ENCODE peak calls at places on chromosomes 16 and 17, in four cellular contexts. One of them, this sample, is unnamed.

GRCh38 chr16:19168173-19169080 is at the start of gene SYT17:
- DNase-seq in NCI-H1092: peak
- DNase-seq in NCI-H345: peak
- DNase-seq in activated CD4-positive, alpha-beta T cell treated with anti-CD3 and anti-CD28 coated beads, Interleukin-2, amount 50 U/mL, for 4 hours: no peak
- DNase-seq in this sample: peak

GRCh38 chr17:40490289-40490853 is 11.1 kb downstream of the TNS4 start:
- DNase-seq in NCI-H1092: no peak
- DNase-seq in NCI-H345: peak
- DNase-seq in activated CD4-positive, alpha-beta T cell treated with anti-CD3 and anti-CD28 coated beads, Interleukin-2, amount 50 U/mL, for 4 hours: no peak
- DNase-seq in this sample: peak

GRCh38 chr16:887846-888245 is 82.9 kb downstream of the LMF1 start:
- DNase-seq in NCI-H1092: no peak
- DNase-seq in NCI-H345: no peak
- DNase-seq in activated CD4-positive, alpha-beta T cell treated with anti-CD3 and anti-CD28 coated beads, Interleukin-2, amount 50 U/mL, for 4 hours: no peak
- DNase-seq in this sample: peak

GRCh38 chr16:27879601-27880247 is 183.8 kb downstream of the GSG1L start:
- DNase-seq in NCI-H1092: no peak
- DNase-seq in NCI-H345: no peak
- DNase-seq in activated CD4-positive, alpha-beta T cell treated with anti-CD3 and anti-CD28 coated beads, Interleukin-2, amount 50 U/mL, for 4 hours: no peak
- DNase-seq in this sample: no peak

GRCh38 chr16:79954920-79955705 is 354.6 kb upstream of the MAF start:
- DNase-seq in NCI-H1092: no peak
- DNase-seq in NCI-H345: no peak
- DNase-seq in activated CD4-positive, alpha-beta T cell treated with anti-CD3 and anti-CD28 coated beads, Interleukin-2, amount 50 U/mL, for 4 hours: no peak
- DNase-seq in this sample: no peak

GRCh38 chr17:39244600-39245570 is 19.1 kb upstream of the STAC2 start:
- DNase-seq in NCI-H1092: peak
- DNase-seq in NCI-H345: peak
- DNase-seq in activated CD4-positive, alpha-beta T cell treated with anti-CD3 and anti-CD28 coated beads, Interleukin-2, amount 50 U/mL, for 4 hours: peak
- DNase-seq in this sample: peak

GRCh38 chr17:18966831-18967624 is 15.1 kb downstream of the SLC5A10 start:
- DNase-seq in NCI-H1092: peak
- DNase-seq in NCI-H345: peak
- DNase-seq in activated CD4-positive, alpha-beta T cell treated with anti-CD3 and anti-CD28 coated beads, Interleukin-2, amount 50 U/mL, for 4 hours: no peak
- DNase-seq in this sample: no peak

GRCh38 chr17:48215583-48216139 is 108.1 kb downstream of the SNX11 start:
- DNase-seq in NCI-H1092: peak
- DNase-seq in NCI-H345: peak
- DNase-seq in activated CD4-positive, alpha-beta T cell treated with anti-CD3 and anti-CD28 coated beads, Interleukin-2, amount 50 U/mL, for 4 hours: no peak
- DNase-seq in this sample: no peak

GRCh38 chr16:88013091-88013609 is 61.9 kb downstream of the BANP start:
- DNase-seq in NCI-H1092: no peak
- DNase-seq in NCI-H345: no peak
- DNase-seq in activated CD4-positive, alpha-beta T cell treated with anti-CD3 and anti-CD28 coated beads, Interleukin-2, amount 50 U/mL, for 4 hours: no peak
- DNase-seq in this sample: peak

GRCh38 chr16:600781-601180 is 10.9 kb downstream of the RAB40C start:
- DNase-seq in NCI-H1092: no peak
- DNase-seq in NCI-H345: no peak
- DNase-seq in activated CD4-positive, alpha-beta T cell treated with anti-CD3 and anti-CD28 coated beads, Interleukin-2, amount 50 U/mL, for 4 hours: no peak
- DNase-seq in this sample: no peak

GRCh38 chr17:74750327-74751069 is 2.1 kb downstream of the NHERF1 start:
- DNase-seq in NCI-H1092: no peak
- DNase-seq in NCI-H345: no peak
- DNase-seq in activated CD4-positive, alpha-beta T cell treated with anti-CD3 and anti-CD28 coated beads, Interleukin-2, amount 50 U/mL, for 4 hours: no peak
- DNase-seq in this sample: no peak

GRCh38 chr17:78759203-78759968 is 22.7 kb downstream of the CYTH1 start:
- DNase-seq in NCI-H1092: peak
- DNase-seq in NCI-H345: peak
- DNase-seq in activated CD4-positive, alpha-beta T cell treated with anti-CD3 and anti-CD28 coated beads, Interleukin-2, amount 50 U/mL, for 4 hours: peak
- DNase-seq in this sample: peak

GRCh38 chr16:4648917-4649316 is 24.3 kb downstream of the MGRN1 start:
- DNase-seq in NCI-H1092: no peak
- DNase-seq in NCI-H345: no peak
- DNase-seq in activated CD4-positive, alpha-beta T cell treated with anti-CD3 and anti-CD28 coated beads, Interleukin-2, amount 50 U/mL, for 4 hours: no peak
- DNase-seq in this sample: no peak

GRCh38 chr17:64313577-64313976 is 50.5 kb upstream of the TEX2 start:
- DNase-seq in NCI-H1092: no peak
- DNase-seq in NCI-H345: no peak
- DNase-seq in activated CD4-positive, alpha-beta T cell treated with anti-CD3 and anti-CD28 coated beads, Interleukin-2, amount 50 U/mL, for 4 hours: no peak
- DNase-seq in this sample: no peak

GRCh38 chr17:3973498-3974137 is 9.4 kb upstream of the ATP2A3 start:
- DNase-seq in NCI-H1092: no peak
- DNase-seq in NCI-H345: no peak
- DNase-seq in activated CD4-positive, alpha-beta T cell treated with anti-CD3 and anti-CD28 coated beads, Interleukin-2, amount 50 U/mL, for 4 hours: no peak
- DNase-seq in this sample: no peak

GRCh38 chr16:73054732-73055481 is 7.0 kb upstream of the ZFHX3 start:
- DNase-seq in NCI-H1092: peak
- DNase-seq in NCI-H345: peak
- DNase-seq in activated CD4-positive, alpha-beta T cell treated with anti-CD3 and anti-CD28 coated beads, Interleukin-2, amount 50 U/mL, for 4 hours: no peak
- DNase-seq in this sample: no peak

GRCh38 chr17:78935419-78936323 is 10.5 kb upstream of the TIMP2 start:
- DNase-seq in NCI-H1092: no peak
- DNase-seq in NCI-H345: no peak
- DNase-seq in activated CD4-positive, alpha-beta T cell treated with anti-CD3 and anti-CD28 coated beads, Interleukin-2, amount 50 U/mL, for 4 hours: no peak
- DNase-seq in this sample: peak

GRCh38 chr17:48993305-48993704 is 3.9 kb upstream of the IGF2BP1 start:
- DNase-seq in NCI-H1092: no peak
- DNase-seq in NCI-H345: no peak
- DNase-seq in activated CD4-positive, alpha-beta T cell treated with anti-CD3 and anti-CD28 coated beads, Interleukin-2, amount 50 U/mL, for 4 hours: no peak
- DNase-seq in this sample: no peak

GRCh38 chr16:86455116-86455515 is 55.2 kb upstream of the FOXF1 start:
- DNase-seq in NCI-H1092: no peak
- DNase-seq in NCI-H345: no peak
- DNase-seq in activated CD4-positive, alpha-beta T cell treated with anti-CD3 and anti-CD28 coated beads, Interleukin-2, amount 50 U/mL, for 4 hours: no peak
- DNase-seq in this sample: no peak

GRCh38 chr16:75727221-75727620 is 931 bp upstream of the CPHXL start:
- DNase-seq in NCI-H1092: no peak
- DNase-seq in NCI-H345: no peak
- DNase-seq in activated CD4-positive, alpha-beta T cell treated with anti-CD3 and anti-CD28 coated beads, Interleukin-2, amount 50 U/mL, for 4 hours: no peak
- DNase-seq in this sample: no peak

GRCh38 chr16:31365131-31365865 is 10.3 kb downstream of the ITGAX start:
- DNase-seq in NCI-H1092: no peak
- DNase-seq in NCI-H345: no peak
- DNase-seq in activated CD4-positive, alpha-beta T cell treated with anti-CD3 and anti-CD28 coated beads, Interleukin-2, amount 50 U/mL, for 4 hours: no peak
- DNase-seq in this sample: no peak

GRCh38 chr17:57948555-57949420 is 6.4 kb downstream of the CUEDC1 start:
- DNase-seq in NCI-H1092: no peak
- DNase-seq in NCI-H345: no peak
- DNase-seq in activated CD4-positive, alpha-beta T cell treated with anti-CD3 and anti-CD28 coated beads, Interleukin-2, amount 50 U/mL, for 4 hours: no peak
- DNase-seq in this sample: no peak

GRCh38 chr17:33113281-33114010 is 121.8 kb downstream of the SPACA3 start:
- DNase-seq in NCI-H1092: no peak
- DNase-seq in NCI-H345: no peak
- DNase-seq in activated CD4-positive, alpha-beta T cell treated with anti-CD3 and anti-CD28 coated beads, Interleukin-2, amount 50 U/mL, for 4 hours: no peak
- DNase-seq in this sample: no peak

GRCh38 chr16:20181386-20181785 is 107.7 kb upstream of the GPR139 start:
- DNase-seq in NCI-H1092: peak
- DNase-seq in NCI-H345: no peak
- DNase-seq in activated CD4-positive, alpha-beta T cell treated with anti-CD3 and anti-CD28 coated beads, Interleukin-2, amount 50 U/mL, for 4 hours: no peak
- DNase-seq in this sample: no peak

GRCh38 chr17:4565209-4566141 is 5.1 kb upstream of the GGT6 start:
- DNase-seq in NCI-H1092: peak
- DNase-seq in NCI-H345: peak
- DNase-seq in activated CD4-positive, alpha-beta T cell treated with anti-CD3 and anti-CD28 coated beads, Interleukin-2, amount 50 U/mL, for 4 hours: peak
- DNase-seq in this sample: no peak

GRCh38 chr17:46020998-46021397 is 21.9 kb downstream of the STH start:
- DNase-seq in NCI-H1092: no peak
- DNase-seq in NCI-H345: no peak
- DNase-seq in activated CD4-positive, alpha-beta T cell treated with anti-CD3 and anti-CD28 coated beads, Interleukin-2, amount 50 U/mL, for 4 hours: no peak
- DNase-seq in this sample: no peak

GRCh38 chr17:41797377-41797776 is 10.9 kb upstream of the JUP start:
- DNase-seq in NCI-H1092: no peak
- DNase-seq in NCI-H345: no peak
- DNase-seq in activated CD4-positive, alpha-beta T cell treated with anti-CD3 and anti-CD28 coated beads, Interleukin-2, amount 50 U/mL, for 4 hours: no peak
- DNase-seq in this sample: no peak

GRCh38 chr17:41965694-41966375 is 760 bp upstream of the CNP start:
- DNase-seq in NCI-H1092: peak
- DNase-seq in NCI-H345: peak
- DNase-seq in activated CD4-positive, alpha-beta T cell treated with anti-CD3 and anti-CD28 coated beads, Interleukin-2, amount 50 U/mL, for 4 hours: peak
- DNase-seq in this sample: peak

GRCh38 chr16:4344659-4345438 is 6.3 kb downstream of the PAM16 start:
- DNase-seq in NCI-H1092: peak
- DNase-seq in NCI-H345: peak
- DNase-seq in activated CD4-positive, alpha-beta T cell treated with anti-CD3 and anti-CD28 coated beads, Interleukin-2, amount 50 U/mL, for 4 hours: no peak
- DNase-seq in this sample: no peak

GRCh38 chr17:73325527-73325842 is 13.7 kb upstream of the CDC42EP4 start:
- DNase-seq in NCI-H1092: no peak
- DNase-seq in NCI-H345: no peak
- DNase-seq in activated CD4-positive, alpha-beta T cell treated with anti-CD3 and anti-CD28 coated beads, Interleukin-2, amount 50 U/mL, for 4 hours: no peak
- DNase-seq in this sample: no peak

GRCh38 chr17:3974980-3975379 is 10.7 kb upstream of the ATP2A3 start:
- DNase-seq in NCI-H1092: no peak
- DNase-seq in NCI-H345: no peak
- DNase-seq in activated CD4-positive, alpha-beta T cell treated with anti-CD3 and anti-CD28 coated beads, Interleukin-2, amount 50 U/mL, for 4 hours: no peak
- DNase-seq in this sample: no peak

GRCh38 chr17:68033636-68034451 is 1.7 kb upstream of the KPNA2 start:
- DNase-seq in NCI-H1092: no peak
- DNase-seq in NCI-H345: no peak
- DNase-seq in activated CD4-positive, alpha-beta T cell treated with anti-CD3 and anti-CD28 coated beads, Interleukin-2, amount 50 U/mL, for 4 hours: no peak
- DNase-seq in this sample: no peak

GRCh38 chr16:47143329-47143676 is 442 bp downstream of the NETO2 start:
- DNase-seq in NCI-H1092: peak
- DNase-seq in NCI-H345: peak
- DNase-seq in activated CD4-positive, alpha-beta T cell treated with anti-CD3 and anti-CD28 coated beads, Interleukin-2, amount 50 U/mL, for 4 hours: peak
- DNase-seq in this sample: peak

GRCh38 chr17:50238594-50239287 is 35.5 kb upstream of the TMEM92 start:
- DNase-seq in NCI-H1092: no peak
- DNase-seq in NCI-H345: no peak
- DNase-seq in activated CD4-positive, alpha-beta T cell treated with anti-CD3 and anti-CD28 coated beads, Interleukin-2, amount 50 U/mL, for 4 hours: no peak
- DNase-seq in this sample: no peak

GRCh38 chr17:63996430-63997182 is 1.5 kb upstream of the PRR29 start:
- DNase-seq in NCI-H1092: no peak
- DNase-seq in NCI-H345: no peak
- DNase-seq in activated CD4-positive, alpha-beta T cell treated with anti-CD3 and anti-CD28 coated beads, Interleukin-2, amount 50 U/mL, for 4 hours: no peak
- DNase-seq in this sample: no peak